ENCODE peak calls at places on chromosome 9, in six cellular contexts. J is GM19239; C is fibroblast of lung; Y is SJSA1; B is HCEC 1CT; Q is activated CD4-positive, alpha-beta T cell treated with anti-CD3 and anti-CD28 coated beads for 24 hours. A is an unnamed sample.
A peak's percentile ranks its signal among the peaks of the same experiment; 100 is the strongest.

GRCh38 chr9:80937646-80938045 is 751.7 kb downstream of the TLE1 start:
- DNase-seq in C (peak; percentile 14), B (peak; percentile 36), Y (no peak), Q (no peak), J (no peak), A (no peak)

GRCh38 chr9:93171261-93171660 is 12.7 kb upstream of the WNK2 start:
- DNase-seq in Q (no peak), Y (no peak), C (no peak), B (no peak), J (no peak), A (no peak)

GRCh38 chr9:112898872-112899281 is 8.2 kb upstream of the SLC46A2 start:
- DNase-seq in B (no peak), C (no peak), Y (no peak), Q (no peak), J (no peak), A (no peak)

GRCh38 chr9:135885100-135885853 is 22.1 kb downstream of the CAMSAP1 start:
- DNase-seq in Q (no peak), B (peak; percentile 52), J (no peak), C (peak; percentile 38), Y (no peak), A (no peak)

GRCh38 chr9:16417749-16418148 is 452.7 kb downstream of the BNC2 start:
- DNase-seq in C (peak; percentile 70), Y (peak; percentile 47), J (no peak), B (peak; percentile 53), Q (no peak), A (peak; percentile 77)

GRCh38 chr9:106921341-106921899 is 58.5 kb downstream of the ZNF462 start:
- DNase-seq in J (no peak), B (peak; percentile 41), C (peak; percentile 87), Y (peak; percentile 60), Q (no peak), A (no peak)

GRCh38 chr9:106888992-106889631 is 26.1 kb downstream of the ZNF462 start:
- DNase-seq in J (no peak), Q (no peak), C (no peak), Y (no peak), B (no peak), A (no peak)

GRCh38 chr9:124285903-124286291 is 28.1 kb downstream of the NEK6 start:
- DNase-seq in J (peak; percentile 66), Q (peak; percentile 32), B (peak; percentile 92), Y (no peak), C (peak; percentile 98), A (peak; percentile 77)

GRCh38 chr9:136078498-136079011 is 16.5 kb downstream of the NACC2 start:
- DNase-seq in C (no peak), Q (no peak), Y (no peak), B (no peak), J (no peak), A (no peak)

GRCh38 chr9:114308361-114308950 is 14.4 kb upstream of the ORM1 start:
- DNase-seq in J (no peak), Y (no peak), C (no peak), Q (no peak), B (no peak), A (no peak)

GRCh38 chr9:97078362-97078761 is 39.4 kb upstream of the CTSV start:
- DNase-seq in B (no peak), C (no peak), Q (no peak), Y (no peak), J (no peak), A (no peak)

GRCh38 chr9:132677976-132678375 is 7.7 kb downstream of the GTF3C4 start:
- DNase-seq in Y (no peak), J (no peak), Q (no peak), B (no peak), C (no peak), A (no peak)

GRCh38 chr9:115022760-115023434 is 92.5 kb upstream of the TNFSF8 start:
- DNase-seq in Y (no peak), C (peak; percentile 35), Q (no peak), B (peak; percentile 64), J (no peak), A (no peak)